ENCODE peak calls at places on chromosomes 4 and X, in four cellular contexts. G is K562, H is WTC11, F is HepG2. E is an unnamed sample.
A peak's percentile ranks its signal among the peaks of the same experiment; 100 is the strongest.

GRCh38 chr4:19983072-19983471 is 268.6 kb upstream of the SLIT2 start:
- DNase-seq in G (no peak), H (no peak), F (no peak), E (no peak)

GRCh38 chr4:144709159-144709558 is 63.2 kb downstream of the HHIP start:
- DNase-seq in G (no peak), H (no peak), F (no peak), E (no peak)

GRCh38 chr4:16607241-16607640 is 291.2 kb downstream of the LDB2 start:
- DNase-seq in G (no peak), H (no peak), F (no peak), E (no peak)

GRCh38 chr4:83613994-83614393 is 78.1 kb downstream of the GPAT3 start:
- DNase-seq in G (no peak), H (no peak), F (no peak), E (no peak)

GRCh38 chr4:11424000-11424399 is 4.7 kb downstream of the HS3ST1 start:
- DNase-seq in G (peak; percentile 11), H (peak; percentile 13), F (peak; percentile 39), E (peak; percentile 28)

GRCh38 chr4:37524267-37524666 is 161.9 kb downstream of the RELL1 start:
- DNase-seq in G (no peak), H (peak; percentile 21), F (no peak), E (no peak)

GRCh38 chrX:3221643-3222042 is 124.8 kb downstream of the MXRA5 start:
- DNase-seq in G (no peak), H (no peak), F (no peak), E (no peak)

GRCh38 chrX:21934414-21934813 is 6.1 kb upstream of the SMS start:
- DNase-seq in G (no peak), H (no peak), F (no peak), E (peak; percentile 10)

GRCh38 chr4:150961566-150961965 is 53.5 kb downstream of the LRBA start:
- DNase-seq in G (no peak), H (no peak), F (no peak), E (no peak)

GRCh38 chrX:24879679-24880078 is 136.1 kb downstream of the ARX start:
- DNase-seq in G (no peak), H (no peak), F (no peak), E (no peak)

GRCh38 chrX:69506617-69507499 is 2.7 kb downstream of the NALF2 start:
- DNase-seq in G (no peak), H (no peak), F (no peak), E (no peak)

GRCh38 chr4:13921805-13922204 is 294.3 kb upstream of the BOD1L1 start:
- DNase-seq in G (no peak), H (no peak), F (peak; percentile 9), E (no peak)

GRCh38 chr4:39621582-39621981 is 17.1 kb downstream of the SMIM14 start:
- DNase-seq in G (no peak), H (no peak), F (peak; percentile 88), E (no peak)

GRCh38 chr4:62135565-62136156 is 935.5 kb downstream of the ADGRL3 start:
- DNase-seq in G (no peak), H (no peak), F (no peak), E (no peak)

GRCh38 chr4:123706961-123707360 is 310.4 kb downstream of the SPRY1 start:
- DNase-seq in G (no peak), H (no peak), F (no peak), E (no peak)

GRCh38 chrX:92213781-92214180 is 434.6 kb downstream of the PCDH11X start:
- DNase-seq in G (no peak), H (no peak), F (no peak), E (no peak)

GRCh38 chr4:5957091-5957490 is 61.1 kb downstream of the C4orf50 start:
- DNase-seq in G (no peak), H (no peak), F (no peak), E (no peak)

GRCh38 chrX:30262763-30263162 is 15.8 kb downstream of the MAGEB1 start:
- DNase-seq in G (no peak), H (no peak), F (no peak), E (no peak)

GRCh38 chrX:112083624-112084326 is 1.2 kb upstream of the TRPC5 start:
- DNase-seq in G (no peak), H (peak; percentile 15), F (no peak), E (no peak)

GRCh38 chr4:111398906-111399330 is 746.3 kb upstream of the FAM241A start:
- DNase-seq in G (no peak), H (no peak), F (no peak), E (no peak)

GRCh38 chr4:74223801-74224200 is 65.9 kb downstream of the MTHFD2L start:
- DNase-seq in G (no peak), H (no peak), F (no peak), E (no peak)

GRCh38 chr4:2754848-2755820 is 1.0 kb downstream of the TNIP2 start:
- DNase-seq in G (no peak), H (no peak), F (no peak), E (no peak)

GRCh38 chr4:139904406-139904805 is 238.8 kb downstream of the MGST2 start:
- DNase-seq in G (no peak), H (no peak), F (no peak), E (no peak)

GRCh38 chr4:36209941-36210663 is 34.2 kb downstream of the ARAP2 start:
- DNase-seq in G (no peak), H (no peak), F (no peak), E (no peak)

GRCh38 chr4:180674629-180675367 is 1568.4 kb upstream of the TENM3 start:
- DNase-seq in G (no peak), H (no peak), F (no peak), E (no peak)

GRCh38 chr4:53474178-53474577 is 96.7 kb downstream of the FIP1L1 start:
- DNase-seq in G (no peak), H (no peak), F (no peak), E (no peak)

GRCh38 chr4:185965456-185966384 is 103.2 kb upstream of the TLR3 start:
- DNase-seq in G (no peak), H (no peak), F (no peak), E (no peak)

GRCh38 chr4:130288576-130288975 is 1192.6 kb downstream of the C4orf33 start:
- DNase-seq in G (no peak), H (no peak), F (no peak), E (no peak)

GRCh38 chr4:141905751-141906150 is 269.4 kb downstream of the IL15 start:
- DNase-seq in G (no peak), H (no peak), F (no peak), E (no peak)

GRCh38 chrX:141405878-141406492 is 163.7 kb upstream of the SPANXC start:
- DNase-seq in G (no peak), H (no peak), F (no peak), E (peak; percentile 61)

GRCh38 chr4:153218961-153219360 is 14.7 kb downstream of the TRIM2 start:
- DNase-seq in G (no peak), H (no peak), F (peak; percentile 9), E (no peak)

GRCh38 chr4:150119492-150119891 is 41.2 kb downstream of the DCLK2 start:
- DNase-seq in G (no peak), H (no peak), F (peak; percentile 61), E (peak; percentile 20)

GRCh38 chr4:154312246-154312645 is 179.4 kb downstream of the DCHS2 start:
- DNase-seq in G (no peak), H (no peak), F (no peak), E (no peak)
- TF ChIP-seq NR3C1 in G (no peak), H (no peak), F (no peak), E (no peak)

DNA sequence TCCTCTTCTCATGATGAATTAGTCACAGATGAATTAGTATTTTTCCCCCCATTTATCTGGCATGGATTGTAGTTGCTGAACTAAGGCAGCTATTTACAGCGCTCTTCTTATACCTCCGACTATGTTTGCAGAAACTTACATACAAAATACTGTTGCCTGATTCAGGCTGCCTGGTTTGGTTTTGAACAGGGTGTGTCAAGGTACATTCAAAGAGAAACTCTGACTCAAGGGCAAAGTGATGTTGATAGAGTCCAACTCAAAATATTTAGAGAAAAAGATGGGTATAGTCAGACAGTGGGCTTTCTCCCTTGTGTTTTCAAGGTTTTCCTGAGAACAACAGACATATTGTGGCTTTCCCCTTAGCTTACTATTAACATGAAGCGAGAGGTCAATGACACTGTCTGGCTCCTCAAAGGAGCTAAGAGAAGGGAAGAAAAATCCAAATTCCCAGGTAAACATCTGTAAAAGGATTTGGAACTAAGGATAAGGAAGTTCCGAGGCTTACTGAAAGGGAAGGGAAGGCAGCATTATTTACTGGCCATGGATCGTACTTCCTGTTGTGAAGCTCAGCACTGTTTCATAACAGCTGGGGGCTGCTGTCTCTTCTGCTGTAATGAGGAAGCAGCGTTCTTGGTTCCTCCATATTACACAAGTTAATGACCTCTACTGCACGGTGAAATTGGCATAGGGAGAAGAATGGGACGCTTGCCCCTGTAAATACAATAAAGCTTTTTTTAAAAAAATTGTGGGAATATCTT is 30.9 kb downstream of the FAM9C start:
- DNase-seq in G (no peak), H (no peak), F (no peak), E (no peak)
- TF ChIP-seq NR3C1 in G (no peak), H (no peak), F (no peak), E (no peak)

DNA sequence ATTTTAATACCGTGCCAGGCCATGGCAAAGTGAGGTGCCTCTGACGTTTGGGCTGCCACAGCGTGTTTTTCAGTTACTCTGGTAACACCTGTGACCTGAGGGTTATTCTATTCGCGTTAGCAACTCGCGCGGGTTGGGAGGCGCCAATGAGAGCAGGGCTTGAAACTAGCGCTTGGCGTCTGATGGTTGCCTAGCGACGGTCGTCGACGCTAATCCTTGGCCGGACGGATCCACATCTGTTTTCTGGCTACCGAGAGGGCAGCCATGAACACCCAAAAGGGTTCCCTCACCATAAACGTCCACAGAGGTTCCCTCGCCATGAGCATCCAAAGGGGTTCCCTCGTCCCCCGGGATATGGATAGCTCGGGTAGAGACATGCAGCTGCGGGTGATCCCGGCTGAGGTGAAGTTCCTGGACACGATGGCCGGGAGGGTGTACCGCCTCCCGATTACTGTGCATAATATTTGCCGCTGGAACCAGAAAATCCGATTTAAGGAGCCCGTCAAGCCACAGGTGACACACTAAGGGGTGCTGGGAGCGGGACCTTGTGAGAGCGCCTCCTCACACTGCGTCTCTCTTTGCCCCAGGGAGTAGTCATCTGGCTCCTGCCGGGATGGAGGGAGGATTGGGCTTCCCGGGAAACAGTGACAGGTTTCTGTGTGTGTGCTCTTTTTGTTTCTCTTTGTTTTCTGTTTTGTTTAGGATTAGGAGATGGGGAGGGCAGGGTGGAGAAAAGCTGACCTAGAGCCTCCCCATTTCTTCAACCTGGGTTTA is at the start of gene CFAP47:
- DNase-seq in G (no peak), H (peak; percentile 64), F (no peak), E (peak; percentile 22)
- TF ChIP-seq NR3C1 in G (no peak), H (no peak), F (no peak), E (no peak)

DNA sequence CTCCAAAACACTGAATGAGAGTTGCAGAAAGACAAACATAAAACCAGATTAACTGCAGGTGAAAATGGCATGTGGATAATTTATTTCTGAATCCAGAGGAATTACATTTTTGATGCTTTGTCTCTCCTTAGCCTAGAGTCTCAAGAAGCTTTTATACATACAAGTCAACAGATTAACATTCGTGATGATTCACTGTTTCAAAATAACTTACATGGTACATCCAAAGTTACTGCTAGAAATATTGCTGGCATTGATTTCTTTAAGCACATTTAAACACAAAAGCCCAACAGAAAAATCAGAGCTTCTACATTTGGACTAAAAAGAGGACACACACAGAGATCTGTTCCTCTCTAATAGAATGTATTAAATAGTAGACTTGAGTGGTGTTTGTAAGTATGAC is 105.6 kb downstream of the AMELX start:
- DNase-seq in G (no peak), H (no peak), F (no peak), E (no peak)
- TF ChIP-seq NR3C1 in G (no peak), H (no peak), F (no peak), E (no peak)